ENCODE peak calls at places on chromosomes 11 and 22, in seven cellular contexts. B is SK-N-SH, G is K562, T is Panc1, X is HepG2, A is H1, L is GM12878. Y is an unnamed sample.

GRCh38 chr11:9280655-9281301 is 15.6 kb upstream of the DENND5A start:
- DNase-seq in A (peak), X (no peak), B (no peak), T (no peak), L (peak), G (peak), Y (no peak)

GRCh38 chr22:25162561-25162960 is 37.1 kb upstream of the CRYBB3 start:
- DNase-seq in X (no peak), L (no peak), A (no peak), T (no peak), G (no peak), B (no peak), Y (no peak)

GRCh38 chr11:86176165-86176884 is 68.2 kb upstream of the EED start:
- DNase-seq in L (no peak), B (no peak), X (peak), A (no peak), G (peak), T (no peak), Y (no peak)

GRCh38 chr11:112613051-112613972 is 347.9 kb upstream of the NCAM1 start:
- DNase-seq in L (no peak), X (peak), B (peak), G (no peak), A (no peak), T (no peak), Y (peak)

GRCh38 chr22:49962751-49963646 is 2.4 kb downstream of the PIM3 start:
- DNase-seq in G (no peak), A (no peak), T (no peak), X (no peak), L (no peak), B (no peak), Y (no peak)

GRCh38 chr22:49848690-49849160 is 4.9 kb upstream of the ZBED4 start:
- DNase-seq in T (no peak), B (peak), A (no peak), L (no peak), G (no peak), X (no peak), Y (no peak)

GRCh38 chr11:42768576-42768975 is 543.2 kb upstream of the API5 start:
- DNase-seq in T (no peak), B (peak), X (no peak), G (no peak), L (no peak), A (no peak), Y (no peak)

GRCh38 chr11:66625041-66625751 is 8.8 kb downstream of the RBM14 start:
- DNase-seq in T (no peak), A (no peak), L (no peak), B (no peak), X (no peak), G (no peak), Y (no peak)

GRCh38 chr11:10450451-10451398 is 4.3 kb upstream of the AMPD3 start:
- DNase-seq in X (peak), B (peak), G (no peak), T (no peak), A (peak), L (no peak), Y (peak)

GRCh38 chr11:76153609-76153949 is 52.7 kb downstream of the WNT11 start:
- DNase-seq in B (no peak), L (no peak), G (no peak), A (no peak), T (no peak), X (peak), Y (no peak)

GRCh38 chr11:46369458-46370152 is 11.9 kb upstream of the MDK start:
- DNase-seq in X (peak), A (peak), T (no peak), B (peak), L (no peak), G (peak), Y (peak)

GRCh38 chr11:71112454-71112853 is 139.9 kb downstream of the SHANK2 start:
- DNase-seq in A (no peak), X (no peak), T (no peak), B (no peak), L (no peak), G (no peak), Y (no peak)

GRCh38 chr11:94322501-94322900 is 18.1 kb downstream of the IZUMO1R start:
- DNase-seq in B (no peak), G (no peak), X (no peak), L (no peak), A (no peak), T (no peak), Y (no peak)

GRCh38 chr22:45933503-45934167 is 43.3 kb downstream of the WNT7B start:
- DNase-seq in X (no peak), L (no peak), G (no peak), T (no peak), A (no peak), B (no peak), Y (no peak)

GRCh38 chr11:1780700-1781592 is 17.2 kb upstream of the CTSD start:
- DNase-seq in A (no peak), B (peak), X (no peak), L (no peak), G (no peak), T (no peak), Y (no peak)

GRCh38 chr22:36770946-36771340 is 5.0 kb downstream of the IFT27 start:
- DNase-seq in B (no peak), G (no peak), L (no peak), X (no peak), T (no peak), A (no peak), Y (no peak)

GRCh38 chr11:61109671-61110070 is 7.4 kb downstream of the CD5 start:
- DNase-seq in G (no peak), X (no peak), A (no peak), T (no peak), L (no peak), B (no peak), Y (no peak)

GRCh38 chr11:112931686-112932085 is 29.5 kb upstream of the NCAM1 start:
- DNase-seq in T (no peak), G (no peak), B (no peak), L (no peak), A (no peak), X (no peak), Y (no peak)

DNA sequence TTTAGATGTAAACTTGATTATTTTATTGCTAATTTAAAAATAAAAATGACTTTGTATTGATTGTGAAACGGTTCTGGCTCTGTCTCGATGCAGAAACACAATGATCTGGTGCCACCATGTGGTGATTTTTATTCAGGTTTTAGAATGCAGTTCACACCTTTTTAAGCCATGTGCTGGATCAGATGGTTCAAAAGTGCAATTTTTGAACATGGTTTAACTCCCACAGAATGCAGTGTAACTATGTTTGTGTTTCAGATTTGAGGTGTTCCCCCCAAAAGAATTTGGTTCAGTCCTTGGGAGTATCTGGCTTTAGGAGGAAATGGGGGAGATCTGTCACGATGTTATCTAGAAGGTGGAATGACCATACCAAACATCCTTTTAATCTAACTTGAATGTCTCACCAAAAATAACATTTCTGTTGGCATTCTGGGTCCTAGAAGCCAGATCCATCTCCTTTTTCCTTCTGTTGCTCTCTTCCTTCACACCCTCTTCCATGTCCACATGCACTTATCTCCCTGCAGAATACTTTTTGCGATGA is 7.9 kb downstream of the MRPL16 start:
- DNase-seq in G (peak), B (peak), L (no peak), A (no peak), X (peak), T (peak), Y (peak)
- TF ChIP-seq SIN3A in G (no peak), B (no peak), L (no peak), A (no peak), X (no peak), T (no peak), Y (no peak)

DNA sequence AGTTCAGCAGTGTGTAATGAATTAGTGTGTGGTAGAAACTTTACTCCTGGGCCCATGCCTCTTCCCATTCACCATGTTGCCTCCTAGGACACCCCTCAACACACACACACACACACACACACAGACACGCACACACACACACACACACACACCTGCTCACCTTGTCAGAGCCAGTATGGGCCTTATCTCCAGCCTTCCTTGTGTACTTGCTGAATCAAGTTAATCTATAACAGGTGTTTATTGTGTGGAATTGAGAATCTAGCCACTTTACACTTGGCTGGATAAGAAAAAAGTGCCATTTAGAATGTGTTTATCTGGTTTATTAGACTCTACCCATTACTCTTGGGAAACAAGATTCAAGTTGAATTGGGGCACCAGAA is 14.5 kb upstream of the ZDHHC13 start:
- DNase-seq in L (no peak), T (no peak), A (no peak), G (no peak), B (no peak), X (no peak), Y (no peak)
- TF ChIP-seq SIN3A in L (no peak), T (no peak), A (no peak), G (no peak), B (no peak), X (no peak), Y (no peak)

GRCh38 chr22:31083377-31083768 is 2.3 kb downstream of the SMTN start:
- DNase-seq in L (no peak), G (no peak), X (no peak), B (peak), T (no peak), A (no peak), Y (no peak)

GRCh38 chr22:31085493-31085824 is 4.3 kb downstream of the SMTN start:
- DNase-seq in L (no peak), A (no peak), B (no peak), G (no peak), T (no peak), X (no peak), Y (no peak)

GRCh38 chr22:31084811-31085492 is 3.8 kb downstream of the SMTN start:
- DNase-seq in X (no peak), G (peak), A (peak), L (peak), T (no peak), B (peak), Y (no peak)

GRCh38 chr22:31082606-31083376 is 1.7 kb downstream of the SMTN start:
- DNase-seq in A (peak), T (no peak), B (peak), G (peak), X (peak), L (no peak), Y (peak)

GRCh38 chr22:31083923-31084810 is 3.0 kb downstream of the SMTN start:
- DNase-seq in A (no peak), B (peak), G (peak), L (no peak), T (no peak), X (no peak), Y (no peak)
- TF ChIP-seq SIN3A in A (no peak), B (no peak), G (no peak), L (no peak), T (no peak), X (no peak), Y (no peak)

GRCh38 chr11:118397448-118397847 is 4.0 kb upstream of the ATP5MG start:
- DNase-seq in T (no peak), B (no peak), L (no peak), A (no peak), G (no peak), X (no peak), Y (no peak)

GRCh38 chr11:118401151-118401879 is at the start of gene ATP5MG:
- DNase-seq in B (peak), T (peak), G (peak), X (peak), A (peak), L (peak), Y (peak)

GRCh38 chr11:118406599-118407166 is 5.3 kb downstream of the ATP5MG start:
- DNase-seq in L (peak), T (no peak), X (no peak), G (no peak), A (no peak), B (no peak), Y (no peak)

GRCh38 chr11:118398797-118399564 is 2.4 kb upstream of the ATP5MG start:
- DNase-seq in B (no peak), X (no peak), A (no peak), L (no peak), G (no peak), T (no peak), Y (no peak)

GRCh38 chr11:118401880-118402590 is 629 bp downstream of the ATP5MG start:
- DNase-seq in B (no peak), T (no peak), X (peak), A (peak), L (no peak), G (no peak), Y (no peak)
- TF ChIP-seq SIN3A in B (no peak), T (peak), X (no peak), A (no peak), L (no peak), G (no peak), Y (no peak)

DNA sequence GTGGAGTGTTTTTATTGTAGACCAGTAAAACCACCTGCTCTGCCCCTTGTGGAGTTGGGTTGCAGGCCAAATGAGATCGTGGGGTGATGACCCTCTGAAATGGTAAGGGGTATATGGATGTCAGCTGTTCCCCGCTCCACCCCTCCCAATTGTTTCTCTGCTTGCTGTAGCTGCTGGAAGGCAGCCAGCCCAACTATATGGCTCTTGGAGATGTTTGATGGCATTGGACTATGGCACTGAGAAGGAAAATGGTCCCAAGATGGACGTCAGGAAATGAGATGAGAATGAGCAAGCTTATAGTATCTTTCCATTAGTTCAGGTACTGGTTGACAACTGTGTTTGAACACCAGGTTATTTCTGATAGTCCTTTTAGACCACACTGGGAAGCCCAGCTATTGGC is 94.8 kb upstream of the SORL1-AS1 start:
- DNase-seq in T (no peak), L (no peak), A (no peak), X (no peak), B (no peak), G (no peak), Y (no peak)
- TF ChIP-seq SIN3A in T (no peak), L (no peak), A (no peak), X (no peak), B (no peak), G (no peak), Y (no peak)

DNA sequence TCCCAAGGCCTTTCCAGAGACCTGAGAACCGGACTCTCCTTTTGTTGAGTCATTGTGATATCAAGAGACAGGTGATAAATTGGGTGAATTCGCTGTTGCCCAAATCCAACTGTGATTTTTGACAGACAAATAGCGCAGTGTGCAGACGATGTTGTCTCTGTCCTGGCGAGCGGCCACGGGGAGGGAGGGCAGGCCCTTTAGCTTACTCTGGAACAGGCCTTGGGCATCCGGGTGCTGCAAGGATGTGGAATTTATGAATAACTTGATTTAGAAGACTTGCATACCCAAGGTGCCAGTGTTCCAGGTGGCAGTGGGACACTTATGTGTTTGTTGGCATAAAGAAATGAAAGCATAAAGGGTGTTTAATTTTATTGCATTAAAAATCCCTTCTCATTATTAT is 9.2 kb downstream of the LDLRAD3 start:
- DNase-seq in T (no peak), G (no peak), L (no peak), B (peak), X (no peak), A (no peak), Y (no peak)
- TF ChIP-seq SIN3A in T (no peak), G (no peak), L (no peak), B (no peak), X (no peak), A (no peak), Y (no peak)

GRCh38 chr22:40966683-40967082 is 15.5 kb downstream of the RBX1 start:
- DNase-seq in G (peak), B (no peak), L (no peak), A (no peak), T (no peak), X (no peak), Y (no peak)

GRCh38 chr22:40967120-40967760 is 16.1 kb downstream of the RBX1 start:
- DNase-seq in G (no peak), A (no peak), T (no peak), X (no peak), L (no peak), B (no peak), Y (no peak)

GRCh38 chr22:40960137-40960536 is 9.0 kb downstream of the RBX1 start:
- DNase-seq in T (no peak), X (no peak), G (no peak), B (no peak), A (no peak), L (no peak), Y (no peak)

DNA sequence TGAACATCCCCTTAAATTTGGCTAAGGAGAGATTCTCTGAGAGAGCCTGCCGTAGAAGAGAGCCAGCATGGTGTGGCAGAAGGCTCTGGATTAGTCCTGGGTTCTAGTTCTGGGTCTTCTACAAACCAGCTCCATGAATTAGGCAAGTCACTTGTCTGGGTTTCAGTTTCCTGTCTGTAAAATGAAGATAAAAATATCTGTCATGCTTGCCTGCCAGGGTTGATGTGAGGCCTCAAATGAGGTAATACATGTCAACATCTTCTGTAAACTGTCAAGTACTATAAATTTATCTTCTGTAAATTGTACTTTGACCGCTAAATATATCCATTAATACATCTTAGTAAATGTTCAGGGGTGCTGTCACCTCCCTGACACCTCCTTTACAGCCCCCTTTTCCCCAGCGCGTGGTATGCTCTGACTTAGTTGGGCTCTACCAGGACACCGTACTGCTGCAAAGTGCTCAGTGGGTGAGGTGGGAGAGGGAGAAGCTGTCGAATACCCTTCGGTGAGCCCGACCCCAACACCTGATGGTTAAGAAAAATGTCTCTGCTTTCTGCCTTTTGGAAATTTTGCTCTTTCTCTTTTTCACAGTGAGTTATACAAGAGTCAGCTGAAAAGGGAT is 14.9 kb downstream of the RBX1 start:
- DNase-seq in G (peak), B (no peak), X (no peak), T (no peak), A (no peak), L (no peak), Y (no peak)
- TF ChIP-seq SIN3A in G (no peak), B (no peak), X (no peak), T (no peak), A (no peak), L (no peak), Y (no peak)

GRCh38 chr11:5102246-5102645 is 32.9 kb downstream of the OR52E1 start:
- DNase-seq in T (no peak), A (no peak), X (no peak), G (no peak), L (no peak), B (no peak), Y (no peak)
- TF ChIP-seq SIN3A in T (no peak), A (no peak), X (no peak), G (no peak), L (no peak), B (no peak), Y (no peak)

GRCh38 chr11:7672276-7672959 is 882 bp downstream of the CYB5R2 start:
- DNase-seq in L (no peak), G (no peak), X (no peak), A (no peak), B (no peak), T (no peak), Y (no peak)

GRCh38 chr11:7671347-7671746 is 2.0 kb downstream of the CYB5R2 start:
- DNase-seq in T (no peak), X (no peak), B (no peak), G (no peak), L (no peak), A (no peak), Y (no peak)

GRCh38 chr11:7671807-7672206 is 1.5 kb downstream of the CYB5R2 start:
- DNase-seq in B (no peak), A (no peak), X (no peak), G (no peak), L (peak), T (no peak), Y (no peak)

GRCh38 chr11:7668911-7669310 is 4.4 kb downstream of the CYB5R2 start:
- DNase-seq in B (no peak), L (no peak), A (no peak), T (no peak), G (no peak), X (no peak), Y (no peak)

GRCh38 chr11:7670631-7671030 is 2.7 kb downstream of the CYB5R2 start:
- DNase-seq in X (no peak), T (no peak), L (no peak), B (no peak), G (no peak), A (no peak), Y (no peak)
- TF ChIP-seq SIN3A in X (no peak), T (no peak), L (no peak), B (no peak), G (no peak), A (no peak), Y (no peak)

GRCh38 chr11:35177370-35177769 is 38.4 kb downstream of the CD44 start:
- DNase-seq in B (no peak), A (no peak), T (no peak), X (no peak), G (no peak), L (no peak), Y (no peak)

GRCh38 chr11:35173620-35174278 is 34.8 kb downstream of the CD44 start:
- DNase-seq in B (no peak), A (no peak), G (no peak), T (no peak), L (no peak), X (no peak), Y (no peak)

GRCh38 chr11:35173011-35173511 is 34.1 kb downstream of the CD44 start:
- DNase-seq in G (no peak), T (no peak), B (no peak), X (peak), L (peak), A (no peak), Y (no peak)

GRCh38 chr11:35171226-35171625 is 32.3 kb downstream of the CD44 start:
- DNase-seq in L (no peak), G (no peak), A (no peak), X (no peak), B (no peak), T (no peak), Y (no peak)

DNA sequence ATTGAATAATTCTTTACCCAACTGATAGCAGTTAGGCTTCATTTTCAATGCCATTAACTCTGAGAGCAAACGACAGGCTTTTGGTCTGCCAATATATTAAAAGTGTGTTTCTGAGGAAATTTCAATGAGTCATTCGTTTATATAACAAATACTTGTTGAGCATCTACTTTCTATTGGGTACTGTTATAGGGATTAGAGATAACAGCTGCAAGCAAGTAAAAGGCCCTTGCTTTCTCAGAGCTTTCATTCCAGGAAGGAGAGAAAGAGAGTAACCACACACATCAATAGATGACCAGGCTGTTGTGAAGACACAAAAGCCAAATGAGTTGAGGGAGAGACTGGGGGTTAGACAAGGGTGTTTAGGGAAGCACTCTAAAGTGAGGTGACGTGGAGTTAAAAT is 35.7 kb downstream of the CD44 start:
- DNase-seq in G (no peak), A (no peak), L (no peak), X (no peak), B (no peak), T (no peak), Y (no peak)
- TF ChIP-seq SIN3A in G (no peak), A (no peak), L (no peak), X (no peak), B (no peak), T (no peak), Y (no peak)